ENCODE peak calls at places on chromosomes 11 and 22, in five cellular contexts. One of them, this sample, is unnamed.

GRCh38 chr22:19819209-19819910 is 35.3 kb downstream of the GNB1L start:
- DNase-seq in iPS DF 19.7: no peak
- DNase-seq in GM12865: no peak
- DNase-seq in stimulated activated CD8-positive, alpha-beta memory T cell treated with anti-CD3 and anti-CD28 coated beads, Interleukin-2, amount 100 ng/mL, for 48 hours: no peak
- DNase-seq in kidney tubule cell: no peak
- DNase-seq in this sample: no peak

GRCh38 chr11:65786008-65786785 is 666 bp upstream of the OVOL1 start:
- DNase-seq in iPS DF 19.7: no peak
- DNase-seq in GM12865: no peak
- DNase-seq in kidney tubule cell: no peak
- DNase-seq in stimulated activated CD8-positive, alpha-beta memory T cell treated with anti-CD3 and anti-CD28 coated beads, Interleukin-2, amount 100 ng/mL, for 48 hours: no peak
- DNase-seq in this sample: no peak

GRCh38 chr11:1342946-1343345 is 33.5 kb upstream of the TOLLIP start:
- DNase-seq in kidney tubule cell: no peak
- DNase-seq in iPS DF 19.7: no peak
- DNase-seq in stimulated activated CD8-positive, alpha-beta memory T cell treated with anti-CD3 and anti-CD28 coated beads, Interleukin-2, amount 100 ng/mL, for 48 hours: no peak
- DNase-seq in GM12865: no peak
- DNase-seq in this sample: no peak

GRCh38 chr11:100563541-100564280 is 123.4 kb upstream of the ARHGAP42 start:
- DNase-seq in GM12865: no peak
- DNase-seq in iPS DF 19.7: no peak
- DNase-seq in stimulated activated CD8-positive, alpha-beta memory T cell treated with anti-CD3 and anti-CD28 coated beads, Interleukin-2, amount 100 ng/mL, for 48 hours: no peak
- DNase-seq in kidney tubule cell: peak
- DNase-seq in this sample: peak

GRCh38 chr22:28670691-28671261 is 8.9 kb downstream of the TTC28 start:
- DNase-seq in kidney tubule cell: no peak
- DNase-seq in iPS DF 19.7: no peak
- DNase-seq in stimulated activated CD8-positive, alpha-beta memory T cell treated with anti-CD3 and anti-CD28 coated beads, Interleukin-2, amount 100 ng/mL, for 48 hours: no peak
- DNase-seq in GM12865: no peak
- DNase-seq in this sample: peak

GRCh38 chr22:35205956-35206355 is 51.3 kb upstream of the HMGXB4 start:
- DNase-seq in stimulated activated CD8-positive, alpha-beta memory T cell treated with anti-CD3 and anti-CD28 coated beads, Interleukin-2, amount 100 ng/mL, for 48 hours: no peak
- DNase-seq in kidney tubule cell: peak
- DNase-seq in GM12865: no peak
- DNase-seq in iPS DF 19.7: no peak
- DNase-seq in this sample: peak

GRCh38 chr11:11265994-11266606 is 87.0 kb downstream of the CSNK2A3 start:
- DNase-seq in kidney tubule cell: peak
- DNase-seq in stimulated activated CD8-positive, alpha-beta memory T cell treated with anti-CD3 and anti-CD28 coated beads, Interleukin-2, amount 100 ng/mL, for 48 hours: peak
- DNase-seq in GM12865: peak
- DNase-seq in iPS DF 19.7: peak
- DNase-seq in this sample: no peak

GRCh38 chr11:58498464-58498863 is 9.4 kb downstream of the OR5B21 start:
- DNase-seq in GM12865: no peak
- DNase-seq in stimulated activated CD8-positive, alpha-beta memory T cell treated with anti-CD3 and anti-CD28 coated beads, Interleukin-2, amount 100 ng/mL, for 48 hours: no peak
- DNase-seq in kidney tubule cell: no peak
- DNase-seq in iPS DF 19.7: no peak
- DNase-seq in this sample: no peak

GRCh38 chr11:131808466-131808865 is 438.1 kb downstream of the NTM start:
- DNase-seq in stimulated activated CD8-positive, alpha-beta memory T cell treated with anti-CD3 and anti-CD28 coated beads, Interleukin-2, amount 100 ng/mL, for 48 hours: no peak
- DNase-seq in GM12865: no peak
- DNase-seq in kidney tubule cell: peak
- DNase-seq in iPS DF 19.7: no peak
- DNase-seq in this sample: peak

GRCh38 chr11:92224394-92225205 is at the start of gene FAT3:
- DNase-seq in iPS DF 19.7: no peak
- DNase-seq in GM12865: no peak
- DNase-seq in kidney tubule cell: peak
- DNase-seq in stimulated activated CD8-positive, alpha-beta memory T cell treated with anti-CD3 and anti-CD28 coated beads, Interleukin-2, amount 100 ng/mL, for 48 hours: no peak
- DNase-seq in this sample: peak

GRCh38 chr11:13368041-13368446 is 90.5 kb downstream of the BMAL1 start:
- DNase-seq in kidney tubule cell: peak
- DNase-seq in stimulated activated CD8-positive, alpha-beta memory T cell treated with anti-CD3 and anti-CD28 coated beads, Interleukin-2, amount 100 ng/mL, for 48 hours: no peak
- DNase-seq in GM12865: no peak
- DNase-seq in iPS DF 19.7: no peak
- DNase-seq in this sample: peak

GRCh38 chr11:36741515-36741914 is 143.5 kb upstream of the RAG2 start:
- DNase-seq in iPS DF 19.7: no peak
- DNase-seq in kidney tubule cell: no peak
- DNase-seq in GM12865: no peak
- DNase-seq in stimulated activated CD8-positive, alpha-beta memory T cell treated with anti-CD3 and anti-CD28 coated beads, Interleukin-2, amount 100 ng/mL, for 48 hours: no peak
- DNase-seq in this sample: no peak